ENCODE peak calls at places on chromosomes 2 and 18, in six cellular contexts. One of them, this sample, is unnamed.
A peak's percentile ranks its signal among the peaks of the same experiment; 100 is the strongest.

GRCh38 chr2:15747698-15748471 is 156.2 kb downstream of the DDX1 start:
- DNase-seq in lower lobe of right lung: no peak
- DNase-seq in right cardiac atrium: no peak
- DNase-seq in hypothalamus: no peak
- DNase-seq in NCI-H1092 treated with DMSO at 0.1 percent for 48 hours: no peak
- DNase-seq in stimulated activated CD4-positive, alpha-beta T cell treated with anti-CD3 and anti-CD28 coated beads, Interleukin-2, amount 100 ng/mL, for 48 hours: no peak
- DNase-seq in this sample: no peak

GRCh38 chr2:200471324-200471848 is 38.5 kb downstream of the KCTD18 start:
- DNase-seq in lower lobe of right lung: no peak
- DNase-seq in NCI-H1092 treated with DMSO at 0.1 percent for 48 hours: peak; percentile 22
- DNase-seq in stimulated activated CD4-positive, alpha-beta T cell treated with anti-CD3 and anti-CD28 coated beads, Interleukin-2, amount 100 ng/mL, for 48 hours: no peak
- DNase-seq in right cardiac atrium: no peak
- DNase-seq in hypothalamus: no peak
- DNase-seq in this sample: no peak

GRCh38 chr18:76736309-76736708 is 86.0 kb upstream of the ZNF236 start:
- DNase-seq in lower lobe of right lung: no peak
- DNase-seq in hypothalamus: no peak
- DNase-seq in NCI-H1092 treated with DMSO at 0.1 percent for 48 hours: no peak
- DNase-seq in right cardiac atrium: no peak
- DNase-seq in stimulated activated CD4-positive, alpha-beta T cell treated with anti-CD3 and anti-CD28 coated beads, Interleukin-2, amount 100 ng/mL, for 48 hours: no peak
- DNase-seq in this sample: no peak

GRCh38 chr2:10452956-10453885 is 5.1 kb upstream of the ODC1 start:
- DNase-seq in stimulated activated CD4-positive, alpha-beta T cell treated with anti-CD3 and anti-CD28 coated beads, Interleukin-2, amount 100 ng/mL, for 48 hours: no peak
- DNase-seq in right cardiac atrium: no peak
- DNase-seq in NCI-H1092 treated with DMSO at 0.1 percent for 48 hours: no peak
- DNase-seq in lower lobe of right lung: peak; percentile 19
- DNase-seq in hypothalamus: no peak
- DNase-seq in this sample: no peak

GRCh38 chr2:10333966-10334365 is 31.3 kb downstream of the HPCAL1 start:
- DNase-seq in NCI-H1092 treated with DMSO at 0.1 percent for 48 hours: no peak
- DNase-seq in lower lobe of right lung: no peak
- DNase-seq in right cardiac atrium: no peak
- DNase-seq in stimulated activated CD4-positive, alpha-beta T cell treated with anti-CD3 and anti-CD28 coated beads, Interleukin-2, amount 100 ng/mL, for 48 hours: no peak
- DNase-seq in hypothalamus: no peak
- DNase-seq in this sample: no peak

GRCh38 chr2:101418704-101419663 is 31.7 kb upstream of the CREG2 start:
- DNase-seq in right cardiac atrium: peak; percentile 35
- DNase-seq in NCI-H1092 treated with DMSO at 0.1 percent for 48 hours: peak; percentile 15
- DNase-seq in lower lobe of right lung: no peak
- DNase-seq in hypothalamus: no peak
- DNase-seq in stimulated activated CD4-positive, alpha-beta T cell treated with anti-CD3 and anti-CD28 coated beads, Interleukin-2, amount 100 ng/mL, for 48 hours: peak; percentile 59
- DNase-seq in this sample: peak; percentile 49

GRCh38 chr2:22691666-22692065 is 693.3 kb upstream of the KLHL29 start:
- DNase-seq in hypothalamus: no peak
- DNase-seq in right cardiac atrium: no peak
- DNase-seq in stimulated activated CD4-positive, alpha-beta T cell treated with anti-CD3 and anti-CD28 coated beads, Interleukin-2, amount 100 ng/mL, for 48 hours: no peak
- DNase-seq in lower lobe of right lung: no peak
- DNase-seq in NCI-H1092 treated with DMSO at 0.1 percent for 48 hours: no peak
- DNase-seq in this sample: no peak

GRCh38 chr2:127664065-127664894 is 11.1 kb downstream of the LIMS2 start:
- DNase-seq in stimulated activated CD4-positive, alpha-beta T cell treated with anti-CD3 and anti-CD28 coated beads, Interleukin-2, amount 100 ng/mL, for 48 hours: no peak
- DNase-seq in lower lobe of right lung: peak; percentile 59
- DNase-seq in hypothalamus: no peak
- DNase-seq in NCI-H1092 treated with DMSO at 0.1 percent for 48 hours: no peak
- DNase-seq in right cardiac atrium: no peak
- DNase-seq in this sample: peak; percentile 14

GRCh38 chr2:134177351-134177931 is 76.4 kb upstream of the MGAT5 start:
- DNase-seq in hypothalamus: no peak
- DNase-seq in right cardiac atrium: no peak
- DNase-seq in stimulated activated CD4-positive, alpha-beta T cell treated with anti-CD3 and anti-CD28 coated beads, Interleukin-2, amount 100 ng/mL, for 48 hours: no peak
- DNase-seq in lower lobe of right lung: no peak
- DNase-seq in NCI-H1092 treated with DMSO at 0.1 percent for 48 hours: peak; percentile 8
- DNase-seq in this sample: peak; percentile 92

GRCh38 chr2:100957971-100958653 is 44.0 kb upstream of the RPL31 start:
- DNase-seq in hypothalamus: peak; percentile 30
- DNase-seq in NCI-H1092 treated with DMSO at 0.1 percent for 48 hours: no peak
- DNase-seq in stimulated activated CD4-positive, alpha-beta T cell treated with anti-CD3 and anti-CD28 coated beads, Interleukin-2, amount 100 ng/mL, for 48 hours: no peak
- DNase-seq in right cardiac atrium: no peak
- DNase-seq in lower lobe of right lung: no peak
- DNase-seq in this sample: peak; percentile 58